ENCODE peak calls at places on chromosome 6, in five cellular contexts. One of them, this sample, is unnamed.

GRCh38 chr6:88972504-88973423 is 9.3 kb upstream of the RNGTT start:
- DNase-seq in Caki2: peak; percentile 19
- DNase-seq in colonic mucosa: no peak
- DNase-seq in AG10803: no peak
- DNase-seq in stimulated activated CD4-positive, alpha-beta T cell treated with anti-CD3 and anti-CD28 coated beads, Interleukin-1b, Interleukin-23, amount 100 ng/mL, for 1 hour: no peak
- DNase-seq in this sample: no peak

GRCh38 chr6:95095855-95096254 is 481.5 kb upstream of the MANEA start:
- DNase-seq in Caki2: no peak
- DNase-seq in AG10803: no peak
- DNase-seq in colonic mucosa: no peak
- DNase-seq in stimulated activated CD4-positive, alpha-beta T cell treated with anti-CD3 and anti-CD28 coated beads, Interleukin-1b, Interleukin-23, amount 100 ng/mL, for 1 hour: no peak
- DNase-seq in this sample: no peak

GRCh38 chr6:134421496-134421895 is 103.6 kb upstream of the SGK1 start:
- DNase-seq in colonic mucosa: no peak
- DNase-seq in Caki2: no peak
- DNase-seq in stimulated activated CD4-positive, alpha-beta T cell treated with anti-CD3 and anti-CD28 coated beads, Interleukin-1b, Interleukin-23, amount 100 ng/mL, for 1 hour: no peak
- DNase-seq in AG10803: peak; percentile 79
- DNase-seq in this sample: no peak

GRCh38 chr6:32178547-32179440 is 589 bp downstream of the RNF5 start:
- DNase-seq in stimulated activated CD4-positive, alpha-beta T cell treated with anti-CD3 and anti-CD28 coated beads, Interleukin-1b, Interleukin-23, amount 100 ng/mL, for 1 hour: no peak
- DNase-seq in Caki2: no peak
- DNase-seq in colonic mucosa: no peak
- DNase-seq in AG10803: no peak
- DNase-seq in this sample: no peak

GRCh38 chr6:132007474-132008190 is 56.5 kb upstream of the CCN2 start:
- DNase-seq in stimulated activated CD4-positive, alpha-beta T cell treated with anti-CD3 and anti-CD28 coated beads, Interleukin-1b, Interleukin-23, amount 100 ng/mL, for 1 hour: no peak
- DNase-seq in Caki2: no peak
- DNase-seq in AG10803: peak; percentile 69
- DNase-seq in colonic mucosa: no peak
- DNase-seq in this sample: no peak

GRCh38 chr6:119481981-119482380 is 132.4 kb upstream of the MAN1A1 start:
- DNase-seq in Caki2: no peak
- DNase-seq in colonic mucosa: no peak
- DNase-seq in AG10803: peak; percentile 51
- DNase-seq in stimulated activated CD4-positive, alpha-beta T cell treated with anti-CD3 and anti-CD28 coated beads, Interleukin-1b, Interleukin-23, amount 100 ng/mL, for 1 hour: no peak
- DNase-seq in this sample: no peak

GRCh38 chr6:163679753-163680152 is 265.2 kb downstream of the QKI start:
- DNase-seq in AG10803: no peak
- DNase-seq in stimulated activated CD4-positive, alpha-beta T cell treated with anti-CD3 and anti-CD28 coated beads, Interleukin-1b, Interleukin-23, amount 100 ng/mL, for 1 hour: no peak
- DNase-seq in colonic mucosa: no peak
- DNase-seq in Caki2: no peak
- DNase-seq in this sample: no peak

GRCh38 chr6:34671801-34672656 is 24.5 kb downstream of the ILRUN start:
- DNase-seq in Caki2: no peak
- DNase-seq in stimulated activated CD4-positive, alpha-beta T cell treated with anti-CD3 and anti-CD28 coated beads, Interleukin-1b, Interleukin-23, amount 100 ng/mL, for 1 hour: peak; percentile 41
- DNase-seq in colonic mucosa: peak; percentile 65
- DNase-seq in AG10803: peak; percentile 56
- DNase-seq in this sample: no peak

GRCh38 chr6:24568687-24569086 is 73.9 kb downstream of the ALDH5A1 start:
- DNase-seq in colonic mucosa: no peak
- DNase-seq in AG10803: no peak
- DNase-seq in stimulated activated CD4-positive, alpha-beta T cell treated with anti-CD3 and anti-CD28 coated beads, Interleukin-1b, Interleukin-23, amount 100 ng/mL, for 1 hour: no peak
- DNase-seq in Caki2: no peak
- DNase-seq in this sample: no peak

GRCh38 chr6:50381106-50381415 is 331.3 kb upstream of the DEFB112 start:
- DNase-seq in stimulated activated CD4-positive, alpha-beta T cell treated with anti-CD3 and anti-CD28 coated beads, Interleukin-1b, Interleukin-23, amount 100 ng/mL, for 1 hour: no peak
- DNase-seq in colonic mucosa: no peak
- DNase-seq in Caki2: no peak
- DNase-seq in AG10803: no peak
- DNase-seq in this sample: no peak

GRCh38 chr6:138970159-138970558 is 17.9 kb downstream of the REPS1 start:
- DNase-seq in Caki2: no peak
- DNase-seq in AG10803: no peak
- DNase-seq in stimulated activated CD4-positive, alpha-beta T cell treated with anti-CD3 and anti-CD28 coated beads, Interleukin-1b, Interleukin-23, amount 100 ng/mL, for 1 hour: no peak
- DNase-seq in colonic mucosa: no peak
- DNase-seq in this sample: no peak

GRCh38 chr6:28758046-28758817 is 165.6 kb downstream of the TRIM27 start:
- DNase-seq in stimulated activated CD4-positive, alpha-beta T cell treated with anti-CD3 and anti-CD28 coated beads, Interleukin-1b, Interleukin-23, amount 100 ng/mL, for 1 hour: no peak
- DNase-seq in AG10803: no peak
- DNase-seq in colonic mucosa: no peak
- DNase-seq in Caki2: peak; percentile 92
- DNase-seq in this sample: no peak

GRCh38 chr6:161168281-161168891 is 105.5 kb downstream of the AGPAT4 start:
- DNase-seq in AG10803: peak; percentile 94
- DNase-seq in colonic mucosa: peak; percentile 27
- DNase-seq in Caki2: peak; percentile 84
- DNase-seq in stimulated activated CD4-positive, alpha-beta T cell treated with anti-CD3 and anti-CD28 coated beads, Interleukin-1b, Interleukin-23, amount 100 ng/mL, for 1 hour: no peak
- DNase-seq in this sample: no peak

GRCh38 chr6:44133003-44133931 is 5.9 kb downstream of the TMEM63B start:
- DNase-seq in Caki2: peak; percentile 57
- DNase-seq in AG10803: peak; percentile 55
- DNase-seq in colonic mucosa: peak; percentile 81
- DNase-seq in stimulated activated CD4-positive, alpha-beta T cell treated with anti-CD3 and anti-CD28 coated beads, Interleukin-1b, Interleukin-23, amount 100 ng/mL, for 1 hour: no peak
- DNase-seq in this sample: no peak

GRCh38 chr6:25477006-25477590 is 174.9 kb upstream of the SCGN start:
- DNase-seq in Caki2: no peak
- DNase-seq in colonic mucosa: no peak
- DNase-seq in stimulated activated CD4-positive, alpha-beta T cell treated with anti-CD3 and anti-CD28 coated beads, Interleukin-1b, Interleukin-23, amount 100 ng/mL, for 1 hour: no peak
- DNase-seq in AG10803: peak; percentile 32
- DNase-seq in this sample: no peak

GRCh38 chr6:12001004-12001705 is 11.0 kb upstream of the HIVEP1 start:
- DNase-seq in stimulated activated CD4-positive, alpha-beta T cell treated with anti-CD3 and anti-CD28 coated beads, Interleukin-1b, Interleukin-23, amount 100 ng/mL, for 1 hour: no peak
- DNase-seq in Caki2: no peak
- DNase-seq in AG10803: peak; percentile 78
- DNase-seq in colonic mucosa: no peak
- DNase-seq in this sample: no peak

GRCh38 chr6:80637312-80637711 is 530.8 kb downstream of the BCKDHB start:
- DNase-seq in Caki2: no peak
- DNase-seq in AG10803: peak; percentile 60
- DNase-seq in colonic mucosa: no peak
- DNase-seq in stimulated activated CD4-positive, alpha-beta T cell treated with anti-CD3 and anti-CD28 coated beads, Interleukin-1b, Interleukin-23, amount 100 ng/mL, for 1 hour: no peak
- DNase-seq in this sample: no peak

GRCh38 chr6:4941782-4942672 is 61.8 kb downstream of the RPP40 start:
- DNase-seq in AG10803: peak; percentile 97
- DNase-seq in Caki2: peak; percentile 90
- DNase-seq in colonic mucosa: no peak
- DNase-seq in stimulated activated CD4-positive, alpha-beta T cell treated with anti-CD3 and anti-CD28 coated beads, Interleukin-1b, Interleukin-23, amount 100 ng/mL, for 1 hour: no peak
- DNase-seq in this sample: peak; percentile 33

GRCh38 chr6:169454204-169454871 is 200.7 kb upstream of the THBS2 start:
- DNase-seq in Caki2: peak; percentile 65
- DNase-seq in stimulated activated CD4-positive, alpha-beta T cell treated with anti-CD3 and anti-CD28 coated beads, Interleukin-1b, Interleukin-23, amount 100 ng/mL, for 1 hour: no peak
- DNase-seq in AG10803: peak; percentile 98
- DNase-seq in colonic mucosa: no peak
- DNase-seq in this sample: peak; percentile 1

GRCh38 chr6:96235927-96236326 is 220.2 kb downstream of the FUT9 start:
- DNase-seq in AG10803: no peak
- DNase-seq in colonic mucosa: no peak
- DNase-seq in Caki2: peak; percentile 82
- DNase-seq in stimulated activated CD4-positive, alpha-beta T cell treated with anti-CD3 and anti-CD28 coated beads, Interleukin-1b, Interleukin-23, amount 100 ng/mL, for 1 hour: no peak
- DNase-seq in this sample: no peak

GRCh38 chr6:104943781-104944180 is 13.1 kb upstream of the LIN28B start:
- DNase-seq in Caki2: peak; percentile 6
- DNase-seq in stimulated activated CD4-positive, alpha-beta T cell treated with anti-CD3 and anti-CD28 coated beads, Interleukin-1b, Interleukin-23, amount 100 ng/mL, for 1 hour: no peak
- DNase-seq in AG10803: no peak
- DNase-seq in colonic mucosa: no peak
- DNase-seq in this sample: no peak

GRCh38 chr6:3825331-3825831 is 23.8 kb upstream of the FAM50B start:
- DNase-seq in AG10803: peak; percentile 56
- DNase-seq in colonic mucosa: no peak
- DNase-seq in stimulated activated CD4-positive, alpha-beta T cell treated with anti-CD3 and anti-CD28 coated beads, Interleukin-1b, Interleukin-23, amount 100 ng/mL, for 1 hour: no peak
- DNase-seq in Caki2: peak; percentile 68
- DNase-seq in this sample: no peak

GRCh38 chr6:160082627-160083026 is 39.0 kb upstream of the SLC22A1 start:
- DNase-seq in AG10803: no peak
- DNase-seq in Caki2: no peak
- DNase-seq in stimulated activated CD4-positive, alpha-beta T cell treated with anti-CD3 and anti-CD28 coated beads, Interleukin-1b, Interleukin-23, amount 100 ng/mL, for 1 hour: no peak
- DNase-seq in colonic mucosa: no peak
- DNase-seq in this sample: no peak

GRCh38 chr6:121652726-121653623 is 217.5 kb downstream of the GJA1 start:
- DNase-seq in colonic mucosa: no peak
- DNase-seq in Caki2: peak; percentile 8
- DNase-seq in stimulated activated CD4-positive, alpha-beta T cell treated with anti-CD3 and anti-CD28 coated beads, Interleukin-1b, Interleukin-23, amount 100 ng/mL, for 1 hour: no peak
- DNase-seq in AG10803: peak; percentile 83
- DNase-seq in this sample: no peak

GRCh38 chr6:119240257-119241123 is 109.1 kb downstream of the MAN1A1 start:
- DNase-seq in Caki2: peak; percentile 16
- DNase-seq in stimulated activated CD4-positive, alpha-beta T cell treated with anti-CD3 and anti-CD28 coated beads, Interleukin-1b, Interleukin-23, amount 100 ng/mL, for 1 hour: no peak
- DNase-seq in AG10803: no peak
- DNase-seq in colonic mucosa: no peak
- DNase-seq in this sample: no peak

GRCh38 chr6:101439790-101440189 is 46.3 kb downstream of the GRIK2 start:
- DNase-seq in colonic mucosa: no peak
- DNase-seq in Caki2: no peak
- DNase-seq in AG10803: peak; percentile 39
- DNase-seq in stimulated activated CD4-positive, alpha-beta T cell treated with anti-CD3 and anti-CD28 coated beads, Interleukin-1b, Interleukin-23, amount 100 ng/mL, for 1 hour: no peak
- DNase-seq in this sample: no peak

GRCh38 chr6:10300071-10300470 is 114.8 kb downstream of the TFAP2A start:
- DNase-seq in AG10803: no peak
- DNase-seq in stimulated activated CD4-positive, alpha-beta T cell treated with anti-CD3 and anti-CD28 coated beads, Interleukin-1b, Interleukin-23, amount 100 ng/mL, for 1 hour: no peak
- DNase-seq in colonic mucosa: no peak
- DNase-seq in Caki2: peak; percentile 95
- DNase-seq in this sample: no peak